ENCODE peak calls at places on chromosomes 13 and 19, in ten cellular contexts. Q, J, E, N, W, M, C, K, L and Z are unnamed samples.

GRCh38 chr13:92187378-92187989 is 789.1 kb downstream of the GPC5 start:
- DNase-seq in W (no peak), M (peak; percentile 84), Q (peak; percentile 46), K (peak; percentile 27), J (peak; percentile 69), E (peak; percentile 52), C (no peak), N (peak; percentile 62), L (peak; percentile 1), Z (peak; percentile 48)

GRCh38 chr13:22517544-22517943 is 663.2 kb upstream of the SGCG start:
- DNase-seq in J (peak; percentile 27), W (no peak), M (no peak), E (peak; percentile 28), L (no peak), C (no peak), K (no peak), N (peak; percentile 6), Q (no peak), Z (no peak)

GRCh38 chr19:14138576-14139265 is 2.3 kb upstream of the ASF1B start:
- DNase-seq in Q (no peak), J (no peak), L (no peak), C (no peak), N (peak; percentile 57), M (no peak), W (no peak), E (no peak), K (peak; percentile 78), Z (no peak)

GRCh38 chr19:15248648-15249559 is 16.7 kb upstream of the EPHX3 start:
- DNase-seq in L (peak; percentile 77), J (peak; percentile 69), K (peak; percentile 91), N (peak; percentile 88), W (no peak), C (no peak), Q (peak; percentile 84), M (no peak), E (no peak), Z (no peak)

GRCh38 chr13:111491659-111492058 is 171.2 kb downstream of the TEX29 start:
- DNase-seq in K (no peak), M (no peak), Q (no peak), N (no peak), L (no peak), C (no peak), J (no peak), W (no peak), E (no peak), Z (no peak)

GRCh38 chr13:21517576-21517975 is 58.5 kb upstream of the ZDHHC20 start:
- DNase-seq in J (no peak), E (no peak), W (no peak), Q (no peak), N (no peak), M (no peak), C (no peak), K (no peak), L (no peak), Z (no peak)

GRCh38 chr19:13902993-13903555 is 2.8 kb downstream of the BRME1 start:
- DNase-seq in M (peak; percentile 51), W (peak; percentile 57), Q (peak; percentile 54), K (no peak), J (no peak), C (no peak), N (no peak), L (no peak), E (no peak), Z (peak; percentile 26)

GRCh38 chr19:11256189-11256588 is 6.1 kb downstream of the DOCK6 start:
- DNase-seq in C (no peak), K (peak; percentile 33), J (peak; percentile 59), Q (no peak), E (no peak), W (no peak), N (peak; percentile 57), M (no peak), L (no peak), Z (no peak)

DNA sequence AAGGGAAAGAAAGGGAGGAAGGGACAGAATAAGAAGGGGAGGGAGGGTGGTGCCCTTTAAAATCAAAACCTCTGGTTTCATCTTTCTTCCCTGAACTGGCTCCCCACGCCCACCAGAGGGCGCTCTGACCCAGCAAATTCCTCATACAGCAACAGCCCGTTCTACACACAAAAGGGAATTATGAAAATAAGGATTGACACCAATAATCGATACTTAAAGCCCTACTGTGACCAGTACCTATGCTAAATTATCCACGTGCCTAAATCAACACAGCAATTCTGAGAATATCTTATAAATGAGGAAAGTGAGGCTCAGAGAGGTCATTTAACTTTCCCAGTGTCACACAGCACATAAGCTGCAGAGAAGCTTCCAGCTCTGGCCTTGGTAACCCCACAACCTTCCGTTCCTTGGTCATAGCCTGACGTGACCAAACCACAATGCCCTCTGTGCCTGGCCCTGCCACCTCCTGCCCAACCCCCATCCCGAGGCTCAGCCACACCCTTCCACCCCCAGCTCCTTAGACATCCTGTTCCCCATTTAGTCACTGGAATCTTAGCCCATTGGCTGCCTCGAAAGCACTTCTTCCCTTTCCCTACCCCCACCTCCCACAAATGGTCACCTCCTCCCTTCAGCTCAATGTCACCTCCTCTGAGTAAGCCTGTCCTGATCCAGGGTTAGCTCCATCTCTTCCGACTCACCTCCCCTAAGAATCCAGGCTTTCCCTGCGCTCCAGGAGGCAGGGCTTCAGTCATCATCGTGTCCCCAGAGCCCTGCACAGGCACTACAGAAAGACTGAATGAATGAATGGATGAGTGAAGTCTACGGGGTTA is 34.2 kb upstream of the PNMA8B start:
- DNase-seq in J (peak; percentile 62), Q (peak; percentile 69), N (peak; percentile 66), C (peak; percentile 67), E (peak; percentile 70), L (peak; percentile 89), W (peak; percentile 86), M (peak; percentile 65), K (peak; percentile 54), Z (peak; percentile 47)
- H3K4me2 ChIP-seq in J (no peak overlapping the region), Q (peak overlapping the region; percentile 65), N (peak overlapping the region; percentile 45), C (peak overlapping the region; percentile 2), E (peak overlapping the region; percentile 42), L (peak overlapping the region; percentile 23), W (peak overlapping the region; percentile 52), M (no peak overlapping the region), K (no peak overlapping the region), Z (no peak overlapping the region)

GRCh38 chr19:5698635-5699422 is 8.7 kb downstream of the RPL36 start:
- DNase-seq in W (no peak), C (no peak), N (no peak), L (no peak), J (peak; percentile 3), K (no peak), M (peak; percentile 33), E (no peak), Q (no peak), Z (no peak)

GRCh38 chr19:5696196-5697021 is 6.3 kb downstream of the RPL36 start:
- DNase-seq in M (no peak), N (no peak), W (no peak), Q (no peak), J (no peak), C (peak; percentile 27), K (no peak), L (no peak), E (no peak), Z (peak; percentile 2)

GRCh38 chr19:5695649-5696195 is 5.6 kb downstream of the RPL36 start:
- DNase-seq in J (peak; percentile 8), L (no peak), E (no peak), K (no peak), N (no peak), Q (no peak), C (peak; percentile 50), W (peak; percentile 55), M (no peak), Z (peak; percentile 4)

GRCh38 chr19:5697890-5698634 is 8.0 kb downstream of the RPL36 start:
- DNase-seq in J (peak; percentile 3), L (no peak), W (no peak), M (no peak), C (no peak), K (no peak), Q (no peak), N (no peak), E (no peak), Z (no peak)

DNA sequence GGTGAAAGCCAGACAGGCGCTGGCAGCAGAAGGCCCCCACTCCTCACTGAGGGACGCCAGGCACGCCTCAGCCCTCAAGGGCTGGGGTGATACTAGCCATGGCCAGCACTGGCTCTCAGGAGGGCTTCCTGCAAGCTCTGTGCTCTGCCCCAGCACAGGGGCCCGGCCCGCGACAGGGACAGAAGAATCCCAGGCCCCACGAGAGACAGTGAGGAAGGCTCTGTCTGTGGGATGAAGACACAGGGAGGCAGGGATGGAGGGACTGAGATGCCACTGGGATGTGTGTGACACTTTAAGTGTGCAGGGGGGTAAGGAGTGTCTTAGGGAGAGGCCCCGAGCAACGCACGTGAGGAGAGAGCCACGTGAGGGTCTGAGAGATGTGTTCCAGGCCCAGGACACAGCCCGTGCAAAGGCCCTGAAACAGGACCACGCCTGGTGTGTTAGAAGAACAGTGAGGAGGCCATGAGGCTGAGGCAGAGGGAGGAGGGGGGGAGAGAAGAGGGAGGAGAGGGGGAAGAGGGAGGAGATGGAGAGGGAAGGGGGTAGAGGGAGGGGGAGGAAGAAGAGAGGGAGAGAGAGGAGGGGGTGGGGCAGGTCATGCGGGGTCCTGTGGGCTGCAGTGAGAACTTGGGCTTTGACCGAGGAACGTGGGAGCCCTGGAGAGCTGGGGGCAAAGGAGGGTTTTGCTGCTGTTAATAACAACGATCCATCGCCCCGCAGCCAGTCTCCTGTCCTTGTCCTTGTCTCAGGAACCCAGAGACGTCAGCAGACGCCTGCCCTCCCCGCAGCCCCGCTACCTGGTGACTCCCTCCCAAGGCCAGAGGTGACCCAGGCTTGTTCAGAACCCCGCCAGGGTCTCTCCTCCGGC is 7.2 kb downstream of the RPL36 start:
- DNase-seq in N (no peak), W (no peak), E (no peak), J (peak; percentile 7), K (no peak), Q (no peak), C (peak; percentile 30), L (no peak), M (no peak), Z (no peak)
- H3K27ac ChIP-seq in N (no peak overlapping the region), W (no peak overlapping the region), E (peak overlapping the region; percentile 37), J (no peak overlapping the region), K (no peak overlapping the region), Q (no peak overlapping the region), C (no peak overlapping the region), L (no peak overlapping the region), M (no peak overlapping the region), Z (no peak overlapping the region)

GRCh38 chr19:8664671-8665057 is 33.9 kb downstream of the ACTL9 start:
- DNase-seq in M (no peak), K (no peak), W (no peak), N (no peak), L (no peak), J (no peak), Q (no peak), E (no peak), C (no peak), Z (no peak)
- TF ChIP-seq CTCF in M (no peak), K (no peak), W (no peak), N (no peak), L (no peak), J (no peak), Q (no peak), E (no peak), C (no peak), Z (no peak)

GRCh38 chr19:1170938-1171754 is 2.9 kb downstream of the SBNO2 start:
- DNase-seq in C (no peak), M (no peak), L (no peak), K (no peak), W (no peak), Q (peak; percentile 33), J (no peak), E (peak; percentile 40), N (peak; percentile 42), Z (no peak)

GRCh38 chr19:1169921-1170885 is 3.9 kb downstream of the SBNO2 start:
- DNase-seq in E (no peak), L (no peak), J (no peak), N (peak; percentile 88), K (peak; percentile 83), W (no peak), Q (peak; percentile 87), M (no peak), C (no peak), Z (peak; percentile 5)

GRCh38 chr19:1168562-1168873 is 5.5 kb downstream of the SBNO2 start:
- DNase-seq in J (no peak), W (no peak), C (no peak), E (no peak), Q (no peak), M (no peak), N (no peak), L (no peak), K (no peak), Z (no peak)

GRCh38 chr19:1167687-1168561 is 6.1 kb downstream of the SBNO2 start:
- DNase-seq in M (no peak), N (no peak), L (no peak), E (no peak), J (no peak), C (no peak), K (no peak), Q (peak; percentile 67), W (no peak), Z (no peak)

GRCh38 chr19:1168877-1169791 is 4.9 kb downstream of the SBNO2 start:
- DNase-seq in J (no peak), W (no peak), L (no peak), K (peak; percentile 85), E (no peak), C (no peak), Q (peak; percentile 83), N (peak; percentile 86), M (no peak), Z (no peak)
- H3K4me2 ChIP-seq in J (no peak overlapping the region), W (no peak overlapping the region), L (peak overlapping the region; percentile 93), K (peak overlapping the region; percentile 80), E (no peak overlapping the region), C (no peak overlapping the region), Q (peak overlapping the region; percentile 90), N (peak overlapping the region; percentile 97), M (no peak overlapping the region), Z (no peak overlapping the region)